ENCODE peak calls at places on chromosomes 13 and 19, in seven cellular contexts. One of them, this sample, is unnamed.

GRCh38 chr13:110575322-110576069 is 14.0 kb upstream of the RAB20 start:
- DNase-seq in dermis blood vessel endothelial cell: no peak
- DNase-seq in upper lobe of right lung: peak; percentile 63
- DNase-seq in activated CD8-positive, alpha-beta T cell treated with anti-CD3 and anti-CD28 coated beads, Interleukin-2, amount 10 ng/mL, durations not matched to agents 7 days and 5 days: peak; percentile 47
- DNase-seq in omental fat pad: no peak
- DNase-seq in A172: peak; percentile 65
- DNase-seq in Ammon's horn: peak; percentile 18
- DNase-seq in this sample: no peak

GRCh38 chr19:57293719-57294118 is 13.4 kb downstream of the ZNF460 start:
- DNase-seq in upper lobe of right lung: no peak
- DNase-seq in Ammon's horn: no peak
- DNase-seq in dermis blood vessel endothelial cell: no peak
- DNase-seq in omental fat pad: no peak
- DNase-seq in A172: no peak
- DNase-seq in activated CD8-positive, alpha-beta T cell treated with anti-CD3 and anti-CD28 coated beads, Interleukin-2, amount 10 ng/mL, durations not matched to agents 7 days and 5 days: no peak
- DNase-seq in this sample: no peak

GRCh38 chr13:102905905-102906304 is 60.1 kb downstream of the ERCC5 start:
- DNase-seq in dermis blood vessel endothelial cell: no peak
- DNase-seq in activated CD8-positive, alpha-beta T cell treated with anti-CD3 and anti-CD28 coated beads, Interleukin-2, amount 10 ng/mL, durations not matched to agents 7 days and 5 days: no peak
- DNase-seq in Ammon's horn: no peak
- DNase-seq in upper lobe of right lung: no peak
- DNase-seq in A172: no peak
- DNase-seq in omental fat pad: no peak
- DNase-seq in this sample: no peak

GRCh38 chr19:49362048-49362925 is at the start of gene TEAD2:
- DNase-seq in upper lobe of right lung: peak; percentile 85
- DNase-seq in omental fat pad: no peak
- DNase-seq in activated CD8-positive, alpha-beta T cell treated with anti-CD3 and anti-CD28 coated beads, Interleukin-2, amount 10 ng/mL, durations not matched to agents 7 days and 5 days: no peak
- DNase-seq in A172: no peak
- DNase-seq in dermis blood vessel endothelial cell: peak; percentile 77
- DNase-seq in Ammon's horn: no peak
- DNase-seq in this sample: peak; percentile 63

GRCh38 chr19:35267818-35268545 is 780 bp upstream of the USF2 start:
- DNase-seq in Ammon's horn: peak; percentile 69
- DNase-seq in omental fat pad: no peak
- DNase-seq in upper lobe of right lung: peak; percentile 90
- DNase-seq in dermis blood vessel endothelial cell: peak; percentile 84
- DNase-seq in A172: peak; percentile 20
- DNase-seq in activated CD8-positive, alpha-beta T cell treated with anti-CD3 and anti-CD28 coated beads, Interleukin-2, amount 10 ng/mL, durations not matched to agents 7 days and 5 days: peak; percentile 75
- DNase-seq in this sample: peak; percentile 65

GRCh38 chr19:46321653-46322052 is 24.8 kb downstream of the HIF3A start:
- DNase-seq in activated CD8-positive, alpha-beta T cell treated with anti-CD3 and anti-CD28 coated beads, Interleukin-2, amount 10 ng/mL, durations not matched to agents 7 days and 5 days: no peak
- DNase-seq in omental fat pad: no peak
- DNase-seq in Ammon's horn: no peak
- DNase-seq in A172: no peak
- DNase-seq in upper lobe of right lung: no peak
- DNase-seq in dermis blood vessel endothelial cell: no peak
- DNase-seq in this sample: no peak

GRCh38 chr19:806815-807421 is 9.7 kb downstream of the PTBP1 start:
- DNase-seq in omental fat pad: no peak
- DNase-seq in dermis blood vessel endothelial cell: no peak
- DNase-seq in Ammon's horn: no peak
- DNase-seq in activated CD8-positive, alpha-beta T cell treated with anti-CD3 and anti-CD28 coated beads, Interleukin-2, amount 10 ng/mL, durations not matched to agents 7 days and 5 days: no peak
- DNase-seq in A172: no peak
- DNase-seq in upper lobe of right lung: peak; percentile 58
- DNase-seq in this sample: no peak

GRCh38 chr13:52933547-52934167 is 85.2 kb upstream of the PCDH8 start:
- DNase-seq in activated CD8-positive, alpha-beta T cell treated with anti-CD3 and anti-CD28 coated beads, Interleukin-2, amount 10 ng/mL, durations not matched to agents 7 days and 5 days: no peak
- DNase-seq in Ammon's horn: no peak
- DNase-seq in upper lobe of right lung: no peak
- DNase-seq in omental fat pad: no peak
- DNase-seq in A172: no peak
- DNase-seq in dermis blood vessel endothelial cell: no peak
- DNase-seq in this sample: no peak

GRCh38 chr13:112438094-112438493 is 61.9 kb downstream of the SPACA7 start:
- DNase-seq in dermis blood vessel endothelial cell: no peak
- DNase-seq in A172: no peak
- DNase-seq in activated CD8-positive, alpha-beta T cell treated with anti-CD3 and anti-CD28 coated beads, Interleukin-2, amount 10 ng/mL, durations not matched to agents 7 days and 5 days: no peak
- DNase-seq in Ammon's horn: no peak
- DNase-seq in upper lobe of right lung: no peak
- DNase-seq in omental fat pad: no peak
- DNase-seq in this sample: no peak

GRCh38 chr13:52447815-52448552 is 2.5 kb downstream of the VPS36 start:
- DNase-seq in Ammon's horn: no peak
- DNase-seq in dermis blood vessel endothelial cell: peak; percentile 34
- DNase-seq in upper lobe of right lung: no peak
- DNase-seq in activated CD8-positive, alpha-beta T cell treated with anti-CD3 and anti-CD28 coated beads, Interleukin-2, amount 10 ng/mL, durations not matched to agents 7 days and 5 days: no peak
- DNase-seq in A172: no peak
- DNase-seq in omental fat pad: no peak
- DNase-seq in this sample: no peak

GRCh38 chr13:94176576-94176975 is 302.9 kb downstream of the DCT start:
- DNase-seq in omental fat pad: no peak
- DNase-seq in upper lobe of right lung: no peak
- DNase-seq in A172: no peak
- DNase-seq in Ammon's horn: no peak
- DNase-seq in dermis blood vessel endothelial cell: no peak
- DNase-seq in activated CD8-positive, alpha-beta T cell treated with anti-CD3 and anti-CD28 coated beads, Interleukin-2, amount 10 ng/mL, durations not matched to agents 7 days and 5 days: no peak
- DNase-seq in this sample: no peak

GRCh38 chr19:4724252-4724514 is 541 bp upstream of the DPP9 start:
- DNase-seq in activated CD8-positive, alpha-beta T cell treated with anti-CD3 and anti-CD28 coated beads, Interleukin-2, amount 10 ng/mL, durations not matched to agents 7 days and 5 days: no peak
- DNase-seq in dermis blood vessel endothelial cell: no peak
- DNase-seq in omental fat pad: no peak
- DNase-seq in upper lobe of right lung: no peak
- DNase-seq in A172: no peak
- DNase-seq in Ammon's horn: no peak
- DNase-seq in this sample: no peak

GRCh38 chr19:17517898-17518297 is 6.4 kb downstream of the PGLS start:
- DNase-seq in upper lobe of right lung: no peak
- DNase-seq in A172: no peak
- DNase-seq in omental fat pad: no peak
- DNase-seq in dermis blood vessel endothelial cell: peak; percentile 21
- DNase-seq in activated CD8-positive, alpha-beta T cell treated with anti-CD3 and anti-CD28 coated beads, Interleukin-2, amount 10 ng/mL, durations not matched to agents 7 days and 5 days: no peak
- DNase-seq in Ammon's horn: no peak
- DNase-seq in this sample: no peak

GRCh38 chr19:29675650-29676186 is 10.5 kb downstream of the PLEKHF1 start:
- DNase-seq in dermis blood vessel endothelial cell: no peak
- DNase-seq in omental fat pad: peak; percentile 5
- DNase-seq in A172: no peak
- DNase-seq in activated CD8-positive, alpha-beta T cell treated with anti-CD3 and anti-CD28 coated beads, Interleukin-2, amount 10 ng/mL, durations not matched to agents 7 days and 5 days: no peak
- DNase-seq in Ammon's horn: peak; percentile 89
- DNase-seq in upper lobe of right lung: peak; percentile 46
- DNase-seq in this sample: no peak